ENCODE peak calls at places on chromosome 4, in nine cellular contexts. M, X, O, G, R, P, Q, D and H are unnamed samples.

GRCh38 chr4:173167793-173168395 is 717 bp upstream of the GALNT7 start:
- DNase-seq in Q (no peak), R (peak; percentile 67), G (peak; percentile 85), D (peak; percentile 64), M (no peak), X (peak; percentile 39), P (peak; percentile 67), O (no peak), H (no peak)

GRCh38 chr4:67779631-67780030 is 25.4 kb upstream of the GNRHR start:
- DNase-seq in M (no peak), P (no peak), D (no peak), X (no peak), O (no peak), Q (no peak), G (no peak), R (no peak), H (no peak)

GRCh38 chr4:108215055-108215454 is 46.3 kb upstream of the LEF1 start:
- DNase-seq in M (no peak), D (no peak), G (no peak), X (no peak), Q (no peak), R (no peak), P (no peak), O (no peak), H (no peak)

GRCh38 chr4:67456577-67457196 is 88.6 kb downstream of the CENPC start:
- DNase-seq in Q (no peak), R (no peak), X (peak; percentile 6), G (no peak), P (no peak), M (no peak), O (no peak), D (no peak), H (no peak)

GRCh38 chr4:180057891-180058643 is 2185.1 kb upstream of the TENM3 start:
- DNase-seq in X (no peak), R (peak; percentile 2), Q (peak; percentile 65), M (no peak), O (no peak), D (peak; percentile 59), P (no peak), G (peak; percentile 86), H (peak; percentile 11)

GRCh38 chr4:112422644-112423043 is 93.3 kb downstream of the NEUROG2 start:
- DNase-seq in M (no peak), Q (no peak), P (no peak), X (no peak), O (no peak), R (no peak), D (no peak), G (no peak), H (no peak)

GRCh38 chr4:36712013-36712412 is 430.6 kb downstream of the DTHD1 start:
- DNase-seq in G (no peak), R (no peak), M (no peak), O (no peak), P (no peak), X (no peak), D (no peak), Q (no peak), H (no peak)

GRCh38 chr4:8106451-8107025 is 52.1 kb downstream of the ABLIM2 start:
- DNase-seq in R (no peak), M (no peak), X (no peak), P (no peak), D (peak; percentile 52), O (no peak), Q (no peak), G (no peak), H (no peak)

GRCh38 chr4:40192286-40193017 is 4.4 kb upstream of the RHOH start:
- DNase-seq in Q (no peak), G (no peak), R (no peak), D (no peak), M (no peak), P (no peak), X (no peak), O (no peak), H (no peak)

GRCh38 chr4:145976680-145977079 is 38.1 kb upstream of the ZNF827 start:
- DNase-seq in Q (no peak), X (no peak), O (no peak), P (no peak), M (no peak), R (no peak), G (no peak), D (no peak), H (no peak)

GRCh38 chr4:55906999-55907398 is 41.7 kb upstream of the CEP135 start:
- DNase-seq in G (no peak), O (no peak), R (peak; percentile 10), Q (no peak), P (no peak), D (no peak), M (no peak), X (no peak), H (no peak)

GRCh38 chr4:2935762-2936743 is 27.2 kb downstream of the NOP14 start:
- DNase-seq in P (peak; percentile 56), D (peak; percentile 45), R (peak; percentile 40), X (peak; percentile 72), G (no peak), O (no peak), Q (peak; percentile 38), M (peak; percentile 23), H (peak; percentile 68)
- TF ChIP-seq POLR2A in P (no peak), D (no peak), R (no peak), X (peak; percentile 18), G (no peak), O (no peak), Q (no peak), M (no peak), H (no peak)

DNA sequence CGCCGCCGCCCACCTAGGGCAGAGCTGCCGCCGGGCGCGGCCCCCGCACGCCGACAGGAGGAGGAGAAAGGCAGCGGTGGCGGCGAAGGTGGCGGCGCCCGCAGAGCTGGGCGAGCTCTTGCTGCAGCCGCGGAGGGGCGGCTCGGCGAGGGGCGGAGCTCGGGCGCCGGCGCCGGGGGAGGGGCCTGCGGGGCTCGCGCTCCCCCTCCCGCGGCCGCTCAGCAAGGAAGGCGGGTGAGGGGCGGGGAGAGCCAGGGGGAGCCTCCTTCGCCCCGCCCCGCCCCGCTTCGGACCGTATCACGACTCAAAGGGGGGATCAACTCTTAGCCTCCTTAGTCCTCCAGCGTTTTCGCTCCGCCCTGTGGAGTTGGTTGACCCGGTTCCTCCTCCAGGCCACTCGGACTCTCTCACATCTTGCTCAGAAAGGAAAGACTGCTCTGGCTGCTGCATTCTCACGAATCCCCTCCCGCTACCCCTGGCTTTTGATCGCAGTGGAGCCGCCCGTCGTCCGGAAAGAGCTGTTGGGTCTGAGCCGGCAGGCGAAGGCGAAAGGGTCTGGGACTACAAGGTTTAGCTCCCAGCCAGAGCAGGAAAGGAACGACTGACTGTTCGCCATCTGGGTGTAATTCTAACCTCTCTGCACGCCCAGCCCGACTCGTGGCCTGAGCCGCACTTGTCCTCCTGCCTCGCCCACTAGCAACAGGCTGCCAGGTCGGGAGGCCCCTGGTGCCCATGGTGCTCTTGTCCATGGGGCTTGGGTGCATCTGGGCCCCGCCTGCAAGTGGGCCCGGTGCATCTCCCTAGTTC is at the start of gene ATP8A1:
- DNase-seq in P (peak; percentile 94), Q (peak; percentile 96), R (peak; percentile 75), G (peak; percentile 99), D (peak; percentile 96), O (peak; percentile 88), X (peak; percentile 95), M (peak; percentile 86), H (peak; percentile 49)
- TF ChIP-seq POLR2A in P (peak; percentile 21), Q (peak; percentile 71), R (peak; percentile 69), G (peak; percentile 86), D (peak; percentile 64), O (peak; percentile 64), X (peak; percentile 79), M (no peak), H (peak; percentile 77)

DNA sequence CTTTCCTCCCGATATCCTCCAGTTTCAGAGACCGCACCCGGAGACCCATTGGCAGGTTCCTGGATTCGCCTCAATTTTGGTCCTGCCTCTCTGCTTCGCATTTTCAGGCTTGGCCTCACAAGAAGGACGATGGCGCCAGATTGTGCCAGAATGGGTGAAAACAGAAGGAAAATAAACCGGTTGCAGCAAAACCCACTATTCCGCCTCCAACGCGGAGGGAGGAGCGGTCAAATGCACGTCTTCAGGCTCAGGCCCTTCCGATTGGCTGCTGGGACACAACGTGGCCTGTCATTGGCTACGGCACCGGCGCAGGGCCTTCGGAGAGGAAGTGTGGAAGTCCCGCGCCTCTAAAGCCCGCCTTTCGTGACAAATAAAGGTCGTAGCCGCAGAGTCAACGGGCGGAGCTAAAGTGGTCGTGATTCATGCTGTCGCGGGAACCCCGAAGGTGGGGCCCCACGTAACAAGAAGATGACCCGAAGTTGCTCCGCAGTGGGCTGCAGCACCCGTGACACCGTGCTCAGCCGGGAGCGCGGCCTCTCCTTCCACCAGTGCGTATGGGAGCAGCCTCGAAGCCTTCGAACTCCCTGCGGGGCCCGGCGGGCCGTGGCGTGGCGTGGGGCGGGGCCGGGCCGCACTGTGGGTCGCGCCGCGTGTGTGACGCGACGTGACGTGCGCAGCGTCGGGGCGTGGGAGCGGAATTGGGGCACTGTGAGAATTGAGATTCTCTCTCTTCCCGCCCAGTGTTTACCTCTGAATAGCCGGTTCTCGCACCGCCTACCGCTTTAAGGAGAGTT is at the start of gene THAP9:
- DNase-seq in D (peak; percentile 98), G (peak; percentile 99), O (peak; percentile 97), M (peak; percentile 99), R (peak; percentile 99), P (peak; percentile 100), Q (peak; percentile 97), X (peak; percentile 99), H (peak; percentile 68)
- TF ChIP-seq POLR2A in D (peak; percentile 65), G (peak; percentile 85), O (peak; percentile 72), M (peak; percentile 69), R (peak; percentile 57), P (peak; percentile 88), Q (peak; percentile 60), X (peak; percentile 89), H (peak; percentile 67)

GRCh38 chr4:6280365-6280996 is 10.8 kb downstream of the WFS1 start:
- DNase-seq in O (no peak), P (no peak), X (no peak), G (no peak), R (no peak), M (peak; percentile 44), Q (no peak), D (peak; percentile 47), H (no peak)

GRCh38 chr4:6279582-6280289 is 10.1 kb downstream of the WFS1 start:
- DNase-seq in X (no peak), G (no peak), O (no peak), D (no peak), Q (no peak), M (no peak), R (no peak), P (no peak), H (no peak)

GRCh38 chr4:6277935-6278800 is 8.5 kb downstream of the WFS1 start:
- DNase-seq in X (no peak), O (no peak), P (no peak), G (peak; percentile 64), M (no peak), R (no peak), D (peak; percentile 61), Q (no peak), H (no peak)

GRCh38 chr4:6277139-6277802 is 7.6 kb downstream of the WFS1 start:
- DNase-seq in Q (no peak), D (peak; percentile 70), P (peak; percentile 65), R (no peak), O (no peak), M (no peak), X (no peak), G (peak; percentile 82), H (no peak)

DNA sequence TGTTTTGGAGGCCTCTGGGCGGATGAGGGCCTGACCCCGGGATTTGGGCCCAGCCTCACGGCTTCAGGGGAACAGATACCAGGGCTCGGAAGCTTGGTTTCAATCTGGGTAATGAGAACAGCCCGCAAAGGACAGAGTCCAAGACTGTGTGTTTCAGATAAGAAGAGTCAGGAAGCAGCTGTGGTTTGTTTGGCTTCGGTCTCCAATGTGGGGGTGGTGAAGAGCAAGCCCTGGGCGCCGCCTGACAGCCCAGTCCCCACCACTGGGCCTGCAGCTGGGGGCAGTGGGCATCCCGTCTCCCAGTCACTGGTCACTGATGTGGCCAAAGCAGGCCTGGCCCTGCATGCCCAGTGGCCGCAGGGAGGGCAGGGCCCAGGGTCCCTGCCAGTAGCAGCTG is 9.1 kb downstream of the WFS1 start:
- DNase-seq in G (peak; percentile 59), Q (peak; percentile 62), O (no peak), P (no peak), X (no peak), R (no peak), D (peak; percentile 75), M (no peak), H (no peak)
- TF ChIP-seq POLR2A in G (no peak), Q (no peak), O (no peak), P (no peak), X (no peak), R (no peak), D (no peak), M (no peak), H (no peak)